ENCODE peak calls at places on chromosomes 16 and 17, in four cellular contexts. B is stimulated activated CD4-positive, alpha-beta T cell treated with anti-CD3 and anti-CD28 coated beads, TNF-alpha, amount 100 ng/mL, for 24 hours; M is ascending aorta; Z is HTR-8/SVneo. J is an unnamed sample.
A peak's percentile ranks its signal among the peaks of the same experiment; 100 is the strongest.

GRCh38 chr16:17245727-17246576 is 224.8 kb downstream of the XYLT1 start:
- DNase-seq in B (no peak), M (no peak), Z (no peak), J (no peak)

GRCh38 chr16:5502467-5502869 is 404.9 kb upstream of the EEF2KMT start:
- DNase-seq in B (no peak), M (no peak), Z (peak; percentile 11), J (peak; percentile 7)

GRCh38 chr16:49859139-49859947 is 3.4 kb upstream of the ZNF423 start:
- DNase-seq in B (no peak), M (peak; percentile 78), Z (no peak), J (no peak)

GRCh38 chr17:74987909-74988711 is 678 bp downstream of the CDR2L start:
- DNase-seq in B (no peak), M (peak; percentile 94), Z (peak; percentile 77), J (peak; percentile 47)

GRCh38 chr16:80794071-80794470 is 10.3 kb downstream of the CDYL2 start:
- DNase-seq in B (no peak), M (no peak), Z (no peak), J (no peak)

GRCh38 chr16:2039286-2040030 is 8.2 kb downstream of the NTHL1 start:
- DNase-seq in B (no peak), M (no peak), Z (no peak), J (no peak)

GRCh38 chr17:27660436-27660835 is 29.4 kb downstream of the LGALS9 start:
- DNase-seq in B (no peak), M (no peak), Z (no peak), J (no peak)

GRCh38 chr16:22328081-22328725 is 31.0 kb downstream of the POLR3E start:
- DNase-seq in B (no peak), M (no peak), Z (no peak), J (no peak)

GRCh38 chr17:48439875-48440505 is 10.0 kb upstream of the SKAP1 start:
- DNase-seq in B (no peak), M (no peak), Z (no peak), J (no peak)

GRCh38 chr17:40516581-40517285 is 15.3 kb upstream of the TNS4 start:
- DNase-seq in B (no peak), M (peak; percentile 31), Z (peak; percentile 50), J (peak; percentile 81)

J was measured in LoVo.